ENCODE peak calls at places on chromosomes 13 and 19, in five cellular contexts. I is uterus, G is prostate gland, V is Panc1, X is endodermal cell. A is an unnamed sample.

GRCh38 chr13:42836930-42837329 is 55.5 kb downstream of the FAM216B start:
- DNase-seq in I (no peak), G (peak), V (no peak), X (peak), A (no peak)

GRCh38 chr13:50188696-50189095 is 173.5 kb downstream of the KCNRG start:
- DNase-seq in I (no peak), G (no peak), V (no peak), X (no peak), A (no peak)

GRCh38 chr19:56367829-56368711 is 25.3 kb downstream of the ZNF582 start:
- DNase-seq in I (peak), G (peak), V (no peak), X (peak), A (peak)

GRCh38 chr19:39390460-39390758 is 497 bp downstream of the PAF1 start:
- DNase-seq in I (peak), G (peak), V (no peak), X (no peak), A (peak)

GRCh38 chr13:33033361-33033812 is 17.2 kb downstream of the KL start:
- DNase-seq in I (no peak), G (no peak), V (no peak), X (no peak), A (no peak)

GRCh38 chr19:32387701-32388392 is 17.7 kb upstream of the DPY19L3 start:
- DNase-seq in I (peak), G (peak), V (no peak), X (no peak), A (no peak)

GRCh38 chr13:94657167-94657566 is 55.2 kb downstream of the SOX21 start:
- DNase-seq in I (no peak), G (no peak), V (no peak), X (no peak), A (no peak)

GRCh38 chr13:21120191-21120590 is 56.2 kb downstream of the SKA3 start:
- DNase-seq in I (no peak), G (no peak), V (no peak), X (no peak), A (no peak)

GRCh38 chr13:44759723-44760360 is 183.7 kb upstream of the TSC22D1 start:
- DNase-seq in I (no peak), G (peak), V (no peak), X (no peak), A (no peak)

GRCh38 chr19:2477141-2477710 is 1.3 kb downstream of the GADD45B start:
- DNase-seq in I (peak), G (peak), V (no peak), X (peak), A (no peak)

GRCh38 chr19:296476-297225 is 5.4 kb upstream of the PLPP2 start:
- DNase-seq in I (no peak), G (no peak), V (no peak), X (peak), A (no peak)

GRCh38 chr13:96053003-96053703 is at the start of gene UGGT2:
- DNase-seq in I (peak), G (peak), V (no peak), X (peak), A (no peak)

GRCh38 chr13:36571444-36571843 is 102.4 kb upstream of the SERTM1 start:
- DNase-seq in I (no peak), G (no peak), V (no peak), X (no peak), A (no peak)

GRCh38 chr19:38213911-38214625 is 10.0 kb downstream of the DPF1 start:
- DNase-seq in I (no peak), G (no peak), V (no peak), X (no peak), A (peak)

GRCh38 chr13:22662771-22663170 is 518.0 kb upstream of the SGCG start:
- DNase-seq in I (no peak), G (no peak), V (no peak), X (no peak), A (no peak)

GRCh38 chr13:106132216-106132615 is 403.2 kb downstream of the EFNB2 start:
- DNase-seq in I (no peak), G (no peak), V (no peak), X (no peak), A (no peak)

GRCh38 chr13:80979035-80979641 is 638.2 kb upstream of the SPRY2 start:
- DNase-seq in I (peak), G (no peak), V (peak), X (peak), A (no peak)

GRCh38 chr19:38319421-38320258 is at the start of gene KCNK6:
- DNase-seq in I (peak), G (peak), V (no peak), X (peak), A (peak)

GRCh38 chr13:97067342-97067895 is 73.1 kb upstream of the OXGR1 start:
- DNase-seq in I (no peak), G (no peak), V (no peak), X (no peak), A (no peak)

GRCh38 chr13:20492641-20493040 is 33.0 kb downstream of the CRYL1 start:
- DNase-seq in I (no peak), G (no peak), V (no peak), X (peak), A (peak)

GRCh38 chr19:14237011-14237941 is 31.3 kb upstream of the ADGRL1 start:
- DNase-seq in I (no peak), G (no peak), V (no peak), X (no peak), A (no peak)

GRCh38 chr13:48019796-48020195 is 17.7 kb upstream of the NUDT15 start:
- DNase-seq in I (no peak), G (no peak), V (no peak), X (no peak), A (no peak)

GRCh38 chr19:19627442-19627715 is 641 bp downstream of the LPAR2 start:
- DNase-seq in I (no peak), G (no peak), V (no peak), X (no peak), A (no peak)

DNA sequence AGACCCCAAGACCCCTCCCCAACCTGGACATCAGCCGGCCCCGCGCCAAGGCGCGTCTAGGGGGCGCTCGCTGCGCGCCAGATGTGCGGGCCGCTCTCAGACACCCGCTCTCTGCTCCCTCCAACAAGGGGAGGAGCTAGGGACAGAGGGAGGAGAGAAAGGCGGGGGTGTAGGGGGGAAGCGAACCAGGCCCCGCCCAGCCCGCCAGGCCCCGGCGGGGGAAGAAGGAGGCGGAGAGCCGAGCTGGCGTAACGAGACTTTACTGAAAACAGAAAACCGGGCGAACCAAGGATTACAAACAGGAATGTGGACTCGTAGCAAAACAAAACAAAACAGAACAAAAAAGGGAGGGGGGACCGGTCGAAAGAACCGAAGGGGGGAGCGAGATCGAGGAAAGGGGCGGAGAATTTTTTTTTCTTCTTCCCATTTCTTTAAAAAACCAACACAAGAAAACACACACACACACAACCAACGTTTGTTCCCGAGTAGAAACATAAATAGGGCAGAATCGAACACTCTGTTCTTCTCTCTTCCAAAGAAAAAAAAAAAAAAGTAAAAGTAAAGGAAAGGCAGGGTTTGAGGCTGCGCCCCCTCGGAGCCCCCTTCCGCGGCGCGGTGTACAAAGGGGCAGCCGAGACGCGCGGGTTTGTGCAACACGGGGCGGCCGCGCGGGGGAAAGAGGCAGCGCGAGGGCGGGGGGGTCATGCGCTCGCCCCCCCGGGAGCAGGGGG is 1.7 kb downstream of the JUND start:
- DNase-seq in I (peak), G (peak), V (no peak), X (peak), A (peak)
- TF ChIP-seq CTCF in I (peak), G (peak), V (peak), X (peak), A (peak)

GRCh38 chr19:16872728-16873127 is 16.1 kb upstream of the F2RL3 start:
- DNase-seq in I (no peak), G (no peak), V (no peak), X (no peak), A (no peak)

GRCh38 chr19:16874250-16874977 is 14.4 kb upstream of the F2RL3 start:
- DNase-seq in I (no peak), G (no peak), V (no peak), X (no peak), A (no peak)

GRCh38 chr19:16873603-16874002 is 15.2 kb upstream of the F2RL3 start:
- DNase-seq in I (no peak), G (no peak), V (no peak), X (no peak), A (no peak)

GRCh38 chr19:16869331-16869972 is 19.3 kb upstream of the F2RL3 start:
- DNase-seq in I (no peak), G (no peak), V (no peak), X (no peak), A (no peak)

GRCh38 chr19:16871870-16872269 is 16.9 kb upstream of the F2RL3 start:
- DNase-seq in I (no peak), G (no peak), V (no peak), X (no peak), A (no peak)
- H3K27ac ChIP-seq in I (peak), G (peak), V (no peak), X (no peak), A (no peak)

DNA sequence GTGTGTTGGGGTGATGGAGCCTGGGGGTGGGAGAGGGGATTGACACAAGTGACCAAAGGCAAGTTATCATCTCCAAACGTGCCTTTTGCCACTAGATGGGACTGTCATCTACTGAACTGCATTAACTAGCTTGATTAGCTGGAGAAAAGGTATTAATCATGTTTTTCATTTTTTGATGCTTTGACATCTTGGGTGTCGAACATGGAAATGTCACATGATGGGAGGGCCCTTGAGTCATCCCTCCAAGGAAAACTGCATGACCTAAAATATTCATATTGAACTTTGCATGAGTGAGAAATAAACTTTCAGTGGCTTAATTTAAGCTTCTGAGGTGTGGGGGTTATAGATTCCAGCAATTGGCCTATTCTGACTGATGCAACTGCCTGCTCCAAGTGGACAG is 73.3 kb downstream of the ALOX5AP start:
- DNase-seq in I (no peak), G (no peak), V (no peak), X (no peak), A (no peak)
- TF ChIP-seq CTCF in I (no peak), G (no peak), V (peak), X (no peak), A (no peak)

GRCh38 chr13:99255241-99255640 is 2.9 kb downstream of the GPR18 start:
- DNase-seq in I (no peak), G (no peak), V (no peak), X (no peak), A (no peak)
- H3K27ac ChIP-seq in I (no peak), G (no peak), V (no peak), X (no peak), A (peak)